ENCODE peak calls at places on chromosomes 5 and 9, in eight cellular contexts. S, V, Z, R, M, N, Q and C are unnamed samples.

GRCh38 chr5:54703091-54703490 is 185.5 kb downstream of the SNX18 start:
- DNase-seq in V (peak; percentile 82), S (peak; percentile 73), Q (no peak), Z (no peak), N (peak; percentile 81), M (peak; percentile 44), R (peak; percentile 38), C (no peak)

GRCh38 chr5:13328316-13328715 is 616.2 kb downstream of the DNAH5 start:
- DNase-seq in M (no peak), N (peak; percentile 51), Z (no peak), V (no peak), R (no peak), Q (no peak), S (no peak), C (no peak)

GRCh38 chr9:84993105-84993504 is 323.6 kb downstream of the NTRK2 start:
- DNase-seq in M (peak; percentile 91), V (no peak), Z (no peak), N (no peak), R (no peak), S (no peak), Q (no peak), C (peak; percentile 67)

GRCh38 chr5:166369817-166370216 is 1921.6 kb upstream of the WWC1 start:
- DNase-seq in R (no peak), V (no peak), S (no peak), Q (no peak), Z (no peak), M (no peak), N (no peak), C (no peak)

GRCh38 chr5:61052870-61053269 is 107.9 kb downstream of the NDUFAF2 start:
- DNase-seq in V (peak; percentile 66), Q (no peak), R (no peak), Z (no peak), M (peak; percentile 93), N (peak; percentile 92), S (no peak), C (peak; percentile 78)

GRCh38 chr5:159850192-159850573 is 66.1 kb upstream of the ADRA1B start:
- DNase-seq in R (no peak), N (peak; percentile 97), M (peak; percentile 90), Q (no peak), S (peak; percentile 88), V (no peak), Z (no peak), C (peak; percentile 76)

GRCh38 chr5:133730866-133731265 is 118.5 kb upstream of the FSTL4 start:
- DNase-seq in R (no peak), V (no peak), S (no peak), N (no peak), Z (no peak), M (no peak), Q (no peak), C (no peak)

GRCh38 chr9:89522261-89522978 is 24.5 kb upstream of the SEMA4D start:
- DNase-seq in M (no peak), Z (no peak), V (no peak), R (no peak), Q (peak; percentile 59), N (peak; percentile 27), S (no peak), C (no peak)

GRCh38 chr5:157159209-157159751 is 6.8 kb downstream of the GARIN3 start:
- DNase-seq in Z (no peak), S (no peak), N (peak; percentile 35), Q (no peak), R (no peak), M (no peak), V (no peak), C (no peak)

GRCh38 chr5:134446938-134447337 is 35.3 kb upstream of the CDKN2AIPNL start:
- DNase-seq in M (no peak), R (no peak), Z (no peak), Q (no peak), S (no peak), V (no peak), N (no peak), C (no peak)

GRCh38 chr9:31808770-31809169 is 575.7 kb upstream of the ACO1 start:
- DNase-seq in R (no peak), Z (no peak), N (no peak), M (no peak), Q (no peak), S (no peak), V (no peak), C (no peak)

GRCh38 chr5:160230686-160231527 is 1.6 kb downstream of the FABP6 start:
- DNase-seq in N (peak; percentile 93), Q (peak; percentile 70), M (peak; percentile 74), R (no peak), S (no peak), V (peak; percentile 27), Z (no peak), C (no peak)

GRCh38 chr5:62431735-62432617 is 19.4 kb downstream of the IPO11 start:
- DNase-seq in S (no peak), Q (no peak), N (no peak), M (no peak), R (no peak), Z (no peak), V (peak; percentile 66), C (no peak)

GRCh38 chr9:124779368-124780059 is 2.6 kb downstream of the OLFML2A start:
- DNase-seq in V (peak; percentile 80), Z (peak; percentile 34), S (peak; percentile 70), N (peak; percentile 88), Q (no peak), M (peak; percentile 90), R (no peak), C (peak; percentile 94)

GRCh38 chr5:124584991-124585715 is 161.3 kb downstream of the ZNF608 start:
- DNase-seq in S (no peak), M (peak; percentile 30), Z (no peak), V (no peak), Q (no peak), N (no peak), R (no peak), C (no peak)

GRCh38 chr5:136039202-136039601 is 10.4 kb downstream of the TGFBI start:
- DNase-seq in N (no peak), Z (no peak), Q (no peak), M (no peak), V (no peak), R (no peak), S (no peak), C (no peak)
- H3K27ac ChIP-seq in N (no peak overlapping the region), Z (no peak overlapping the region), Q (no peak overlapping the region), M (no peak overlapping the region), V (no peak overlapping the region), R (no peak overlapping the region), S (no peak overlapping the region), C (peak overlapping the region; percentile 55)

DNA sequence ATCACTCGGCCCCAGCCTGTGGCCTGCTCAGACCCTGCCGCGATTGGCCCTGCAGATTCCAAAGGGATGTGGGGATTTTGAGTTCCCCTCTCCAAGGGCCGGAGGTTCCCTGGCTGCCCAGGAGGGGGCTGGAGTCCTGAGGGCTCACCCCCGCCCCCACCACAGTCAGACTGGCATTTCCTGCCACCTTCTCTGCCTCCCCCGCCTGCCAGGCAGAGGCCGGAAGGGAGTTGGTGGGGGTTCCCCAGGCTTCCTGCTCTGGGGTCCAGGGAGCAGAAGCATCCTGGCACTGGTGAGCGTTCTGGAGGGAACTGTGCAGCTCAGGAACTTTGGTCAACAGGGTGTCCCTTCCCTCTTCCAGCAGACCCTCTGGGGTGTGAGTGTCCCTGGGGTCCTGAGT is 70.6 kb downstream of the RXRA start:
- DNase-seq in Z (no peak), S (no peak), R (no peak), Q (no peak), V (no peak), N (no peak), M (no peak), C (no peak)
- TF ChIP-seq CTCF in Z (no peak), S (no peak), R (no peak), Q (no peak), V (no peak), N (no peak), M (no peak), C (no peak)

GRCh38 chr9:100394819-100395218 is 32.1 kb upstream of the MSANTD3 start:
- DNase-seq in N (no peak), V (peak; percentile 70), S (no peak), Z (no peak), R (no peak), M (peak; percentile 9), Q (no peak), C (no peak)
- H3K27ac ChIP-seq in N (no peak overlapping the region), V (no peak overlapping the region), S (no peak overlapping the region), Z (no peak overlapping the region), R (no peak overlapping the region), M (no peak overlapping the region), Q (no peak overlapping the region), C (no peak overlapping the region)

GRCh38 chr5:6553986-6554385 is 78.9 kb downstream of the NSUN2 start:
- DNase-seq in S (no peak), V (no peak), Q (no peak), Z (no peak), M (no peak), R (no peak), N (no peak), C (no peak)

GRCh38 chr5:6550628-6551027 is 82.2 kb downstream of the NSUN2 start:
- DNase-seq in M (no peak), Z (no peak), S (no peak), V (no peak), R (no peak), Q (no peak), N (no peak), C (no peak)

GRCh38 chr5:6551955-6552313 is 80.9 kb downstream of the NSUN2 start:
- DNase-seq in M (no peak), S (no peak), V (no peak), N (no peak), Q (no peak), R (no peak), Z (no peak), C (no peak)

GRCh38 chr5:6552612-6553011 is 80.2 kb downstream of the NSUN2 start:
- DNase-seq in N (no peak), Q (no peak), R (no peak), V (no peak), S (no peak), M (no peak), Z (no peak), C (no peak)

DNA sequence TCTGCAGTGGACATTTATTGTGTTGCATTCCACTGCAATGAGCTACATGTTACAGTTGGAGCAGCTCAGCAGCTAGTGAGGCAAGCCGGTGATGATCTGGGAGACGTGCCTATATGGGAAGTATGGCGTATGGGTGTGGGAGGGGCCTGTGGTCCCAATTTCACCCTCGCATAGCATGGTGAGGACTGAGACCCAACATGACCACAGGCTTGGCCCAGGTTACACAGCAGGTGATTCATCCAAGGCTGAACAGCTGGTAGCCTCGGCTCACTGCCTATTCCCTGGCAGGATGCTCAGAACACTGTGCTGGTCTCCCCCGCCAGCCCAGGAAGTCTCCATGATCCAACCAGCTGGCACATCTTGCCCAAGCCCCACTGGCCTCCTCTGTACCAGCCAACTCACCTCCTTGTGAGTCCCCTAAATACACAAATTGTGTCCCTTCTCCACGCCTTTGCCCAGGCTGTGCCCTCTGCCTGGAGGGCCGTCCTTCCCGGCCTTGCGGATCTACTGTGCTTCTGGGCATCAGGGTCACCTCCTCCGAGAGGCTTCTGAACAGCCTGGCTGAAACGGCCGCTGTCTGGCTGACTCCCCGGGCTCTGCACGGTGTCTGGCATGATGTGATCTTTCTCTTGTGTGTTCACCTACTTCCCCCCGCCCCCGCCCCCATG is 81.4 kb downstream of the NSUN2 start:
- DNase-seq in V (peak; percentile 5), N (peak; percentile 54), M (no peak), S (no peak), Q (no peak), Z (no peak), R (no peak), C (no peak)
- TF ChIP-seq CTCF in V (no peak), N (no peak), M (no peak), S (no peak), Q (no peak), Z (no peak), R (no peak), C (no peak)

DNA sequence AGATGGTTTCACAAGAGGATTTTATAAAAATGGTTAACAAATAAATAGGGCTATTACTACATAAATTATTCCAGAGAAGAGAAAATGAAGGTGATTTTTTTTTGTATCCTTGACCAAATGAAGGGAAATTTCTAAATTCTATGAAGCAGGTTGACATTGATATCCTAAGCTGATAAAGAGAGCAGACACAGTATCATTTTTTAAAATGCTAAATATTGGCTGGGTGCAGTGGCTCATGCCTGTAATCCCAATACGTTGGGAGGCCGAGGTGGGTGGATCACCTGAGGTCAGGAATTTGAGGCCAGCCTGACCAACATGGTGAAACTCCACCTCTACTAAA is 20.4 kb upstream of the UBTD2 start:
- DNase-seq in R (no peak), N (no peak), Q (no peak), Z (no peak), S (no peak), M (peak; percentile 78), V (no peak), C (peak; percentile 34)
- H3K27ac ChIP-seq in R (no peak overlapping the region), N (no peak overlapping the region), Q (no peak overlapping the region), Z (no peak overlapping the region), S (no peak overlapping the region), M (peak overlapping the region; percentile 44), V (no peak overlapping the region), C (no peak overlapping the region)